ENCODE peak calls at places on chromosomes 6 and 20, in ten cellular contexts. Q is endodermal cell; W is GM23248; G is mammary epithelial cell; K is adrenal gland; A is pancreas; X is ovary; H is Peyer's patch; Y is CD8-positive, alpha-beta T cell; S is neuronal stem cell. J is an unnamed sample. For H3K9me3 and H3K36me3, the result is how much of the 10 kb centered on the place peaks cover.

GRCh38 chr20:50192364-50193168 is 1.9 kb downstream of the CEBPB start:
- DNase-seq in S (no peak), Q (peak), A (peak), W (peak), G (peak), K (peak), X (peak), Y (peak), H (peak), J (peak)

GRCh38 chr6:108080010-108080780 is 5.7 kb upstream of the OSTM1 start:
- DNase-seq in Y (no peak), H (no peak), G (peak), W (peak), K (no peak), A (no peak), Q (peak), S (no peak), X (no peak), J (peak)

GRCh38 chr6:41524634-41525011 is 21.6 kb upstream of the FOXP4 start:
- DNase-seq in A (no peak), H (no peak), K (no peak), Y (no peak), S (no peak), W (no peak), G (no peak), Q (no peak), X (no peak), J (no peak)

GRCh38 chr6:147222160-147222838 is 18.1 kb downstream of the STXBP5 start:
- DNase-seq in G (no peak), Y (no peak), H (no peak), A (no peak), Q (peak), S (no peak), K (no peak), W (peak), X (no peak), J (no peak)

GRCh38 chr6:120056085-120056484 is 706.5 kb upstream of the MAN1A1 start:
- DNase-seq in Y (no peak), X (no peak), K (no peak), A (no peak), W (no peak), H (no peak), S (no peak), G (no peak), Q (peak), J (peak)

GRCh38 chr20:43463133-43463863 is 5.6 kb downstream of the SRSF6 start:
- DNase-seq in K (no peak), G (no peak), X (no peak), A (no peak), Y (no peak), Q (no peak), S (no peak), H (no peak), W (no peak), J (no peak)

GRCh38 chr6:56549014-56549413 is 93.7 kb downstream of the DST start:
- DNase-seq in K (no peak), W (peak), G (no peak), A (no peak), Y (no peak), H (no peak), X (no peak), Q (no peak), S (peak), J (peak)

GRCh38 chr20:33945391-33946079 is 48.2 kb upstream of the RALY start:
- DNase-seq in S (no peak), G (peak), X (no peak), Q (no peak), A (no peak), H (no peak), W (peak), Y (no peak), K (no peak), J (no peak)

GRCh38 chr6:135703621-135704020 is 147.9 kb upstream of the PDE7B start:
- DNase-seq in S (no peak), G (no peak), K (no peak), Q (no peak), W (no peak), A (no peak), X (no peak), Y (no peak), H (no peak), J (no peak)

GRCh38 chr6:47303861-47304260 is 5.8 kb downstream of the TNFRSF21 start:
- DNase-seq in K (no peak), Q (no peak), W (no peak), A (no peak), G (no peak), X (no peak), H (no peak), S (no peak), Y (no peak), J (no peak)

GRCh38 chr6:97668716-97669115 is 385.7 kb upstream of the MMS22L start:
- DNase-seq in Q (peak), W (no peak), Y (no peak), X (no peak), G (no peak), A (no peak), S (peak), K (no peak), H (no peak), J (no peak)

GRCh38 chr6:18515767-18516166 is 128.6 kb downstream of the RNF144B start:
- DNase-seq in Q (no peak), Y (no peak), X (no peak), W (peak), G (no peak), H (no peak), A (no peak), S (no peak), K (no peak), J (no peak)

GRCh38 chr6:2715737-2716136 is 35.0 kb downstream of the MYLK4 start:
- DNase-seq in H (no peak), X (no peak), A (no peak), K (no peak), S (no peak), W (no peak), G (no peak), Y (no peak), Q (no peak), J (no peak)

GRCh38 chr6:2714359-2714895 is 36.3 kb downstream of the MYLK4 start:
- DNase-seq in G (peak), A (no peak), W (peak), H (no peak), Q (no peak), Y (no peak), K (peak), S (no peak), X (peak), J (no peak)

GRCh38 chr6:2713473-2714358 is 37.0 kb downstream of the MYLK4 start:
- DNase-seq in Y (no peak), Q (no peak), W (no peak), X (no peak), S (no peak), A (no peak), H (no peak), K (no peak), G (no peak), J (no peak)

GRCh38 chr6:2710412-2710811 is 40.3 kb downstream of the MYLK4 start:
- DNase-seq in H (no peak), G (no peak), K (no peak), W (no peak), X (no peak), A (no peak), Y (no peak), Q (no peak), S (no peak), J (no peak)

GRCh38 chr6:2712102-2712501 is 38.6 kb downstream of the MYLK4 start:
- DNase-seq in K (no peak), Y (no peak), X (no peak), H (no peak), A (no peak), W (no peak), G (no peak), S (no peak), Q (no peak), J (no peak)
- H3K9me3 ChIP-seq in K (under half), Y (under half), X (under half), H (under half), A (under half), W (under half), G (under half), S (under half), Q (under half), J (under half)

GRCh38 chr6:3017304-3017703 is 17.6 kb downstream of the NQO2 start:
- DNase-seq in K (no peak), G (no peak), X (no peak), Q (peak), S (no peak), A (no peak), W (no peak), Y (no peak), H (no peak), J (no peak)
- H3K4me3 ChIP-seq in K (no peak), G (no peak), X (no peak), Q (no peak), S (no peak), A (no peak), W (no peak), Y (no peak), H (no peak), J (no peak)

GRCh38 chr6:160041608-160042007 is 72.7 kb downstream of the IGF2R start:
- DNase-seq in G (peak), S (no peak), Y (no peak), H (no peak), X (peak), K (peak), W (peak), A (no peak), Q (peak), J (no peak)

GRCh38 chr6:160040527-160041264 is 71.8 kb downstream of the IGF2R start:
- DNase-seq in W (no peak), S (no peak), X (no peak), K (no peak), A (no peak), G (no peak), H (no peak), Y (no peak), Q (peak), J (no peak)

GRCh38 chr6:160042014-160042773 is 73.3 kb downstream of the IGF2R start:
- DNase-seq in Q (peak), H (no peak), G (peak), Y (no peak), S (no peak), X (no peak), A (no peak), K (no peak), W (peak), J (no peak)

GRCh38 chr6:160043784-160044183 is 74.9 kb downstream of the IGF2R start:
- DNase-seq in H (no peak), K (no peak), Y (no peak), X (no peak), S (no peak), W (no peak), A (no peak), G (no peak), Q (no peak), J (no peak)

GRCh38 chr6:160042788-160043301 is 74.0 kb downstream of the IGF2R start:
- DNase-seq in W (peak), S (no peak), G (peak), K (peak), Y (no peak), A (no peak), Q (no peak), X (no peak), H (no peak), J (no peak)
- H3K36me3 ChIP-seq in W (under half), S (under half), G (under half), K (under half), Y (half or more), A (under half), Q (half or more), X (under half), H (under half), J (half or more)

GRCh38 chr6:155252581-155252980 is 11.2 kb upstream of the CLDN20 start:
- DNase-seq in G (no peak), S (no peak), Q (peak), W (no peak), A (no peak), H (no peak), Y (no peak), X (no peak), K (no peak), J (no peak)

GRCh38 chr6:155256122-155256795 is 7.6 kb upstream of the CLDN20 start:
- DNase-seq in H (no peak), X (no peak), Q (peak), S (no peak), A (no peak), Y (no peak), K (no peak), G (no peak), W (no peak), J (no peak)

GRCh38 chr6:155250701-155251381 is 13.0 kb upstream of the CLDN20 start:
- DNase-seq in G (no peak), X (no peak), W (no peak), Y (no peak), S (no peak), A (no peak), H (no peak), K (no peak), Q (peak), J (no peak)

GRCh38 chr6:155253337-155253736 is 10.5 kb upstream of the CLDN20 start:
- DNase-seq in K (peak), H (no peak), W (no peak), G (no peak), S (no peak), A (no peak), X (no peak), Y (no peak), Q (peak), J (no peak)

DNA sequence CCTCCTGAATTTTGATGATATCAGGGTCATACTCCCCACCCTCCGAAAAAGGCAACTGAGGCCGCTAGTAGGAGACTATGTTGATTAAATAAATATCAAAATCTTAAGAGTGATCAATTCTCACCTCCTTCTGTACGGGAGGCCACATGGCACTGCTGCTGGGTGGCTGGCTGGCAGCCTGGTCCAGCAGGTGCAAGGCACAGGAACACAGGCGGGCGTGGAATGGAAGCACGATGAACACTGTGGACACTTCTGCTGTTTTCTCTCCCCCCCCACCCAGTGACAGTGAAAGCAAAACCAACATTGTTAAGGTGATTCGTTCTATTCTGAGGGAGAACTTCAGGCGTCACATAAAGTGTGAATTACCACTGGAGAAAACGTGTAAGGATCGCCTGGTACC is 9.7 kb upstream of the CLDN20 start:
- DNase-seq in G (no peak), Q (peak), X (no peak), W (no peak), A (no peak), Y (no peak), H (no peak), S (no peak), K (no peak), J (no peak)
- H3K9me3 ChIP-seq in G (under half), Q (under half), X (under half), W (under half), A (under half), Y (under half), H (under half), S (under half), K (under half), J (under half)

GRCh38 chr6:38477680-38478260 is 162.0 kb downstream of the BTBD9 start:
- DNase-seq in A (no peak), Y (no peak), Q (peak), X (no peak), W (no peak), K (no peak), S (peak), H (no peak), G (no peak), J (no peak)
- H3K4me3 ChIP-seq in A (no peak), Y (no peak), Q (no peak), X (no peak), W (no peak), K (no peak), S (no peak), H (no peak), G (no peak), J (no peak)

GRCh38 chr20:57379263-57379647 is 11.9 kb upstream of the RBM38 start:
- DNase-seq in A (no peak), W (no peak), H (no peak), S (no peak), G (no peak), Q (no peak), X (no peak), K (no peak), Y (no peak), J (no peak)

GRCh38 chr20:57378646-57379262 is 12.4 kb upstream of the RBM38 start:
- DNase-seq in A (no peak), Q (no peak), G (no peak), H (no peak), S (no peak), K (no peak), W (no peak), Y (no peak), X (no peak), J (no peak)

GRCh38 chr20:57375652-57376230 is 15.5 kb upstream of the RBM38 start:
- DNase-seq in W (no peak), G (no peak), Q (no peak), S (no peak), H (no peak), Y (no peak), X (no peak), A (no peak), K (no peak), J (peak)

GRCh38 chr20:57378107-57378506 is 13.1 kb upstream of the RBM38 start:
- DNase-seq in H (no peak), Q (peak), Y (no peak), A (no peak), K (no peak), S (no peak), G (no peak), W (no peak), X (no peak), J (no peak)

DNA sequence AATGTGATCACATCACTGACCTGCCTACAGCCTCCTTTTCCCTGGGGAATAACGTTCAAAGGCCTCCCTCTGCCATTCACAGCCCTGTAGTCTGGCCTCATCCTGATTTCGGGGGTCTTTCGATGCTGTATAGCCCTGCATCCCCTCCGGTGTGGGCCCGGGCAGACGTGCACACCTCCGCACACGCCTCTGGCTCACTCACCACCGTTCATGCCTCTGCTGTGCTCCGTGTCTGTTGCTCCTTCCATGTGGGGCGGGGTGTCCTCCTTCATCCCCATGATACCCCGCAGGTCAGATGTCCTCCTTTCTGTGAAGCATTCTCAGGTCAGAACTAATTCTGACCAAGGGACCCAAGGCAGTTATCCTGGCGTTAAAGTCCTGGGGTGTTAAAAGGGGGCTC is 13.8 kb upstream of the RBM38 start:
- DNase-seq in X (no peak), A (no peak), H (no peak), S (no peak), K (no peak), Q (peak), Y (no peak), W (no peak), G (no peak), J (no peak)
- H3K36me3 ChIP-seq in X (under half), A (under half), H (under half), S (under half), K (under half), Q (half or more), Y (under half), W (under half), G (under half), J (half or more)

J was measured in HAP-1.